ENCODE peak calls at places on chromosomes 5 and 9, in eight cellular contexts. One of them, this sample, is unnamed.
A peak's percentile ranks its signal among the peaks of the same experiment; 100 is the strongest.

GRCh38 chr5:117943521-117943920 is 1044.8 kb downstream of the DTWD2 start:
- DNase-seq in nucleus accumbens: no peak
- DNase-seq in endothelial cell: no peak
- DNase-seq in KG1: no peak
- DNase-seq in D341Med: no peak
- DNase-seq in ELF-1: no peak
- DNase-seq in EH: peak; percentile 61
- DNase-seq in SIG-M5: no peak
- DNase-seq in this sample: no peak

GRCh38 chr5:172187118-172188032 is 649 bp downstream of the STK10 start:
- DNase-seq in nucleus accumbens: no peak
- DNase-seq in endothelial cell: peak; percentile 21
- DNase-seq in KG1: peak; percentile 56
- DNase-seq in D341Med: no peak
- DNase-seq in ELF-1: peak; percentile 74
- DNase-seq in EH: peak; percentile 86
- DNase-seq in SIG-M5: peak; percentile 19
- DNase-seq in this sample: peak; percentile 65

GRCh38 chr5:56900858-56901578 is 8.4 kb upstream of the SETD9 start:
- DNase-seq in nucleus accumbens: peak; percentile 12
- DNase-seq in endothelial cell: peak; percentile 55
- DNase-seq in KG1: no peak
- DNase-seq in D341Med: peak; percentile 50
- DNase-seq in ELF-1: peak; percentile 61
- DNase-seq in EH: peak; percentile 60
- DNase-seq in SIG-M5: no peak
- DNase-seq in this sample: no peak

GRCh38 chr9:87725356-87725899 is 491 bp upstream of the CTSL start:
- DNase-seq in nucleus accumbens: no peak
- DNase-seq in endothelial cell: no peak
- DNase-seq in KG1: no peak
- DNase-seq in D341Med: no peak
- DNase-seq in ELF-1: no peak
- DNase-seq in EH: peak; percentile 39
- DNase-seq in SIG-M5: no peak
- DNase-seq in this sample: no peak

GRCh38 chr9:108882052-108882888 is 20.2 kb downstream of the ACTL7A start:
- DNase-seq in nucleus accumbens: no peak
- DNase-seq in endothelial cell: no peak
- DNase-seq in KG1: no peak
- DNase-seq in D341Med: no peak
- DNase-seq in ELF-1: no peak
- DNase-seq in EH: no peak
- DNase-seq in SIG-M5: no peak
- DNase-seq in this sample: no peak

GRCh38 chr9:79660615-79661014 is 88.8 kb downstream of the TLE4 start:
- DNase-seq in nucleus accumbens: no peak
- DNase-seq in endothelial cell: no peak
- DNase-seq in KG1: no peak
- DNase-seq in D341Med: peak; percentile 52
- DNase-seq in ELF-1: no peak
- DNase-seq in EH: no peak
- DNase-seq in SIG-M5: no peak
- DNase-seq in this sample: no peak

GRCh38 chr5:98723061-98723460 is 50.4 kb upstream of the RGMB start:
- DNase-seq in nucleus accumbens: no peak
- DNase-seq in endothelial cell: no peak
- DNase-seq in KG1: no peak
- DNase-seq in D341Med: no peak
- DNase-seq in ELF-1: no peak
- DNase-seq in EH: no peak
- DNase-seq in SIG-M5: no peak
- DNase-seq in this sample: no peak

GRCh38 chr9:6852243-6852963 is 94.6 kb downstream of the KDM4C start:
- DNase-seq in nucleus accumbens: no peak
- DNase-seq in endothelial cell: no peak
- DNase-seq in KG1: no peak
- DNase-seq in D341Med: no peak
- DNase-seq in ELF-1: no peak
- DNase-seq in EH: peak; percentile 77
- DNase-seq in SIG-M5: no peak
- DNase-seq in this sample: no peak

GRCh38 chr9:93154293-93154903 is 20.3 kb upstream of the NINJ1 start:
- DNase-seq in nucleus accumbens: no peak
- DNase-seq in endothelial cell: peak; percentile 81
- DNase-seq in KG1: peak; percentile 4
- DNase-seq in D341Med: peak; percentile 79
- DNase-seq in ELF-1: peak; percentile 83
- DNase-seq in EH: peak; percentile 26
- DNase-seq in SIG-M5: no peak
- DNase-seq in this sample: no peak

GRCh38 chr5:149002761-149003689 is 59.8 kb downstream of the SH3TC2 start:
- DNase-seq in nucleus accumbens: no peak
- DNase-seq in endothelial cell: no peak
- DNase-seq in KG1: no peak
- DNase-seq in D341Med: no peak
- DNase-seq in ELF-1: no peak
- DNase-seq in EH: peak; percentile 60
- DNase-seq in SIG-M5: no peak
- DNase-seq in this sample: no peak

GRCh38 chr9:95735701-95736100 is 139.8 kb upstream of the ERCC6L2 start:
- DNase-seq in nucleus accumbens: no peak
- DNase-seq in endothelial cell: no peak
- DNase-seq in KG1: no peak
- DNase-seq in D341Med: no peak
- DNase-seq in ELF-1: no peak
- DNase-seq in EH: no peak
- DNase-seq in SIG-M5: no peak
- DNase-seq in this sample: no peak

GRCh38 chr5:45862763-45863162 is 166.6 kb upstream of the HCN1 start:
- DNase-seq in nucleus accumbens: no peak
- DNase-seq in endothelial cell: no peak
- DNase-seq in KG1: no peak
- DNase-seq in D341Med: no peak
- DNase-seq in ELF-1: no peak
- DNase-seq in EH: no peak
- DNase-seq in SIG-M5: no peak
- DNase-seq in this sample: no peak

GRCh38 chr5:12691330-12691729 is 787.1 kb upstream of the CTNND2 start:
- DNase-seq in nucleus accumbens: no peak
- DNase-seq in endothelial cell: peak; percentile 26
- DNase-seq in KG1: no peak
- DNase-seq in D341Med: no peak
- DNase-seq in ELF-1: peak; percentile 44
- DNase-seq in EH: no peak
- DNase-seq in SIG-M5: no peak
- DNase-seq in this sample: no peak

GRCh38 chr5:112917453-112918005 is 4.5 kb downstream of the REEP5 start:
- DNase-seq in nucleus accumbens: no peak
- DNase-seq in endothelial cell: peak; percentile 10
- DNase-seq in KG1: no peak
- DNase-seq in D341Med: no peak
- DNase-seq in ELF-1: no peak
- DNase-seq in EH: peak; percentile 18
- DNase-seq in SIG-M5: no peak
- DNase-seq in this sample: no peak